ENCODE peak calls at places on chromosomes 1 and 21, in six cellular contexts. P is heart right ventricle; K is hepatocyte; M is cardiac muscle cell; J is astrocyte; H is CD4-positive, alpha-beta memory T cell. D is an unnamed sample. For H3K4me1, the result is how much of the 10 kb centered on the place peaks cover.

GRCh38 chr1:31072304-31072746 is 6.8 kb upstream of the PUM1 start:
- DNase-seq in M (peak), P (no peak), K (no peak), J (no peak), H (no peak), D (no peak)

GRCh38 chr1:48203287-48203900 is 19.1 kb upstream of the SLC5A9 start:
- DNase-seq in M (peak), K (peak), H (no peak), P (no peak), J (no peak), D (no peak)

GRCh38 chr21:43925609-43926008 is 60.6 kb downstream of the AGPAT3 start:
- DNase-seq in M (no peak), K (no peak), H (no peak), P (no peak), J (no peak), D (no peak)

GRCh38 chr1:89900791-89901708 is 80.2 kb downstream of the LRRC8D start:
- DNase-seq in M (peak), J (no peak), H (no peak), K (no peak), P (no peak), D (no peak)

GRCh38 chr1:211591980-211592493 is 13.1 kb upstream of the SLC30A1 start:
- DNase-seq in K (peak), J (peak), P (no peak), M (no peak), H (no peak), D (peak)

GRCh38 chr1:7278827-7279752 is 492.0 kb upstream of the VAMP3 start:
- DNase-seq in K (no peak), J (no peak), H (no peak), P (no peak), M (no peak), D (no peak)

GRCh38 chr1:176628775-176629174 is 165.8 kb downstream of the PAPPA2 start:
- DNase-seq in P (no peak), H (no peak), K (no peak), J (no peak), M (no peak), D (no peak)

GRCh38 chr1:159188375-159188788 is 16.3 kb upstream of the ACKR1 start:
- DNase-seq in K (peak), J (peak), M (peak), P (peak), H (no peak), D (no peak)

GRCh38 chr1:183025782-183026774 is 2.9 kb downstream of the LAMC1 start:
- DNase-seq in P (no peak), J (no peak), H (no peak), K (no peak), M (no peak), D (no peak)

GRCh38 chr1:36408479-36408878 is 10.8 kb upstream of the LSM10 start:
- DNase-seq in K (no peak), H (no peak), M (no peak), J (peak), P (no peak), D (no peak)

GRCh38 chr1:31593770-31594632 is 17.7 kb downstream of the TINAGL1 start:
- DNase-seq in M (peak), J (peak), P (peak), H (peak), K (peak), D (no peak)

GRCh38 chr1:6889875-6890480 is 104.7 kb downstream of the CAMTA1 start:
- DNase-seq in K (peak), H (peak), J (peak), M (peak), P (no peak), D (peak)

GRCh38 chr1:192631749-192632148 is 4.2 kb upstream of the RGS13 start:
- DNase-seq in H (no peak), J (no peak), P (no peak), M (no peak), K (no peak), D (no peak)

GRCh38 chr21:45421071-45421845 is 16.3 kb downstream of the COL18A1 start:
- DNase-seq in J (no peak), M (peak), H (no peak), K (peak), P (peak), D (no peak)

GRCh38 chr1:181531951-181532640 is 48.8 kb downstream of the CACNA1E start:
- DNase-seq in K (no peak), J (no peak), H (no peak), M (no peak), P (no peak), D (no peak)

GRCh38 chr1:55685560-55685959 is 470.4 kb upstream of the USP24 start:
- DNase-seq in J (no peak), P (peak), H (no peak), K (no peak), M (no peak), D (no peak)

GRCh38 chr1:229942508-229942907 is 124.5 kb upstream of the GALNT2 start:
- DNase-seq in P (no peak), K (no peak), H (no peak), M (no peak), J (no peak), D (no peak)

GRCh38 chr1:1361982-1362423 is 3.6 kb upstream of the MXRA8 start:
- DNase-seq in M (peak), J (peak), P (peak), H (no peak), K (peak), D (no peak)

GRCh38 chr21:42238185-42238934 is 19.4 kb downstream of the ABCG1 start:
- DNase-seq in J (no peak), P (no peak), M (no peak), K (no peak), H (peak), D (no peak)

GRCh38 chr21:46667191-46667734 is 31.8 kb downstream of the PRMT2 start:
- DNase-seq in M (peak), K (no peak), P (no peak), H (peak), J (peak), D (peak)

GRCh38 chr1:9316080-9316444 is 23.4 kb downstream of the SPSB1 start:
- DNase-seq in M (no peak), P (no peak), K (no peak), H (no peak), J (no peak), D (no peak)

GRCh38 chr1:234239515-234239914 is 133.7 kb upstream of the COA6 start:
- DNase-seq in J (no peak), P (no peak), K (no peak), M (no peak), H (no peak), D (no peak)

GRCh38 chr1:145884675-145885074 is 991 bp downstream of the ANKRD35 start:
- DNase-seq in M (no peak), P (no peak), K (no peak), J (peak), H (no peak), D (no peak)

GRCh38 chr1:101463195-101463594 is 226.4 kb downstream of the S1PR1 start:
- DNase-seq in H (no peak), P (no peak), M (no peak), K (no peak), J (no peak), D (no peak)

GRCh38 chr1:101100674-101101073 is 75.1 kb upstream of the DPH5 start:
- DNase-seq in P (no peak), J (no peak), M (no peak), K (no peak), H (no peak), D (no peak)

GRCh38 chr1:169676001-169676400 is 35.4 kb downstream of the SELL start:
- DNase-seq in J (peak), H (no peak), K (no peak), P (no peak), M (no peak), D (peak)

GRCh38 chr1:190001187-190001586 is 476.5 kb downstream of the BRINP3 start:
- DNase-seq in M (no peak), K (no peak), J (peak), H (no peak), P (no peak), D (no peak)

GRCh38 chr21:42269382-42269781 is 45.8 kb downstream of the TFF3 start:
- DNase-seq in M (no peak), P (no peak), J (no peak), K (no peak), H (no peak), D (no peak)

GRCh38 chr21:32001390-32001789 is 128.6 kb downstream of the HUNK start:
- DNase-seq in M (no peak), K (no peak), P (no peak), H (no peak), J (no peak), D (no peak)

GRCh38 chr1:100313382-100313781 is 38.9 kb upstream of the CDC14A start:
- DNase-seq in H (no peak), M (no peak), K (no peak), P (no peak), J (no peak), D (peak)

GRCh38 chr1:64925594-64925993 is 40.8 kb downstream of the JAK1 start:
- DNase-seq in H (no peak), P (no peak), M (no peak), J (no peak), K (no peak), D (no peak)

GRCh38 chr1:68481041-68481440 is 15.8 kb downstream of the DEPDC1 start:
- DNase-seq in K (no peak), H (no peak), M (no peak), P (no peak), J (no peak), D (no peak)

GRCh38 chr1:56249244-56249643 is 330.1 kb downstream of the PLPP3 start:
- DNase-seq in J (no peak), P (no peak), K (no peak), M (no peak), H (no peak), D (no peak)

GRCh38 chr21:16794944-16795343 is 717.9 kb upstream of the CXADR start:
- DNase-seq in J (peak), M (no peak), K (peak), P (no peak), H (no peak), D (no peak)

GRCh38 chr1:48092401-48092800 is 95.2 kb upstream of the TRABD2B start:
- DNase-seq in H (no peak), P (no peak), M (no peak), K (no peak), J (no peak), D (no peak)

GRCh38 chr1:84899969-84900368 is 7.0 kb upstream of the LPAR3 start:
- DNase-seq in K (no peak), M (no peak), J (no peak), H (no peak), P (no peak), D (no peak)

GRCh38 chr1:94326329-94326728 is 88.9 kb upstream of the ARHGAP29 start:
- DNase-seq in M (peak), P (no peak), K (no peak), J (no peak), H (no peak), D (no peak)

GRCh38 chr1:3324704-3325535 is 129.5 kb upstream of the ARHGEF16 start:
- DNase-seq in J (no peak), K (no peak), M (no peak), P (no peak), H (no peak), D (no peak)

DNA sequence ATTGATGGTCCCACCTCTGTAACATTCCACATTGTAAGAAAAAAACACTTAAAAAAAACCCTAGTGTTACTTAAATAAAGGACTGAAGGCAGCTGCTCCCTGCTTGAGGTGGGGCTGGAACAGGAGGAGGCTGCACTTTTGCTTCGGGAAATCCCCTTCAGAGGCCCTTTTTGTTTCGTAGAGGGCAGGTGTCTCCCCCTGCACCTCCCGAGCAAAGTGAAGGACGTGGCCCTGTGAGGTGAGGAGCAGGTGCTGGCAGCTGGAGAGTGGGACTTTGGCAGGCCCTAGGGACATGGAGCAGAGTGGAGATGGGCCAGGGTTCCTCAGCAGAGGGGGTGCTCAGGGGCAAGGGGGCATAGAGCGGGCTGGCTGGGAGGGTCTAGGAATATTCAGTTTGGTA is 33.4 kb upstream of the WNT4 start:
- DNase-seq in M (no peak), J (no peak), P (no peak), K (no peak), H (no peak), D (peak)
- H3K4me1 ChIP-seq in M (under half), J (under half), P (under half), K (under half), H (under half), D (under half)

GRCh38 chr1:208188607-208189006 is 55.6 kb downstream of the PLXNA2 start:
- DNase-seq in M (no peak), P (no peak), K (no peak), J (no peak), H (no peak), D (no peak)
- H3K4me1 ChIP-seq in M (under half), P (under half), K (under half), J (under half), H (under half), D (under half)

DNA sequence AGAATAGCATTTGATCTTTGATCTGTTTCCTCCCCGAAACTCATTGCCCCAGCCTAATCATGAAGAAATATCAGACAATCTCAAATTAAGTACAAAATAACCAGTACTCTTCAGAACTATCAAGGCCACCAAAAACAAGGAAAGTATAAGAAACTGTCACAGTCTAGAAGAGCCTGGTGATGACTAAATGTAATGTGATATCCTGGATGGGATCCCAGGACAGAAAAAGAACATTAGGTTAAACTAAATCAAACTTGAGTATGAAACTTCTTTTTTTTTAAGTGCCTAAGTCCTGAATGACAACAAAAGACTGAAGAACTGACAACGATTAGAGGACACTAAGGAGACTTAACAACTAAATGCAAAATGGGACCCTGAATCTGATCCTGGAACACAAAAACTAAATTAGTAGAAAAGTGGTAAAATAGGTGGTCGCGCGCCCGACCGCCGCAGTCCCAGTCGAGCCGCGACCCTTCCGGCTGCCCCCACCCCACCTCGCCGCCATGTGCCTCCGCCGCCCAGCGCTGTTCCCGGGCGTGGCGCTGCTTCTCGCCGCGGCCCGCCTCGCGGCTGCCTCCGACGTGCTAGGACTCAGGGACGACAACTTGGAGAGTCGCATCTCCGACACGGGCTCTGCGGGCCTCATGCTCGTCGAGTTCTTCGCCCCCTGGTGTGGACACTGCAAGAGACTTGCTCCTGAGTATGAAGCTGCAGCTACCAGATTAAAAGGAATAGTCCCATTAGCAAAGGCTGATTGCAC is 5.5 kb upstream of the PRKAB2 start:
- DNase-seq in K (no peak), P (peak), H (no peak), M (no peak), J (peak), D (no peak)
- H3K4me1 ChIP-seq in K (under half), P (under half), H (under half), M (under half), J (under half), D (under half)

DNA sequence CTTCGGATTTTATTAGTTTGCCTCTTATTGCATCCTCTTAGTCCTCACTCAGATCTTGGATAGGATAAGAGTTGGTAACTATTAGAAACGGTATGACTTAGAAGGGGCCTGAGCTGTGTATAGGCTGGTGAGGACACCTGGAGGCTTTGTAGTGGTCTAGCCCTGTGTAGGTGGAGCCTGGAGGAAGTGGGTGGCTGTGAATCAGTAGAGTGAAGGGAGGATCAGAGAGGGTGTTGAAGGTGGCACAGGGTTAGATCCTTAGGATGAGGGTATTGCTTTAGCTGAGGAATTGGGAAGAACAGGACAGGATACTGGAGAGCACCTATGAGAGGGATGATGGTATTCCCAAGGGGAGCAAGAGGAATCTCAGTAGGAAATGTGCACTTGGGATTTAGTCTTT is 5.7 kb downstream of the VANGL1 start:
- DNase-seq in P (no peak), M (no peak), H (peak), K (no peak), J (no peak), D (no peak)
- H3K4me1 ChIP-seq in P (half or more), M (half or more), H (under half), K (half or more), J (under half), D (under half)

GRCh38 chr1:160740133-160740688 is 1.2 kb downstream of the SLAMF7 start:
- DNase-seq in J (no peak), K (no peak), P (no peak), M (no peak), H (no peak), D (no peak)

GRCh38 chr1:160739098-160739511 is at the start of gene SLAMF7:
- DNase-seq in J (no peak), K (no peak), H (no peak), P (no peak), M (no peak), D (peak)

GRCh38 chr1:160741092-160741501 is 2.0 kb downstream of the SLAMF7 start:
- DNase-seq in P (no peak), M (no peak), J (no peak), K (no peak), H (no peak), D (no peak)

GRCh38 chr1:160741597-160742348 is 2.7 kb downstream of the SLAMF7 start:
- DNase-seq in M (no peak), P (no peak), K (no peak), H (no peak), J (no peak), D (no peak)

DNA sequence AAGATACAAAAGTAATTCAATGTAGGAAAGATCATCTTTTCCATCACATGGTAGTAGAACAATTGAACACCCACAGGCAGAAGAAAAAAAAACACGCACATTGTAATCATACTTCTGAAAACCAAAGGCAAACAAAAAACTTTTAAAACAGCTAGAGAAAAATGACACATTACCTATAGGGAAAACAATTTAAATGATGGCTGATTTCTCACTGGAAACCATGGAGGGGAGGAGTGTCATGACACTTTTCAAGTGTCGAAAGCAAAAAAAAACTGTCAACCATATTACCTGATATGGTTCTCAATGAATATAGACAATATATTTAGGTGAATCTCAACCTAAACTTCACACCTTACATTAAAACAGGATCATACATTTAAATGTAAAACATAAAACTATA is 781 bp upstream of the SLAMF7 start:
- DNase-seq in H (no peak), J (no peak), K (no peak), M (no peak), P (no peak), D (no peak)
- H3K4me1 ChIP-seq in H (under half), J (under half), K (under half), M (under half), P (under half), D (under half)

GRCh38 chr1:153777648-153778047 is 2.4 kb downstream of the SLC27A3 start:
- DNase-seq in K (no peak), J (no peak), P (no peak), H (no peak), M (no peak), D (no peak)

GRCh38 chr1:153775432-153776311 is 465 bp downstream of the SLC27A3 start:
- DNase-seq in K (peak), M (peak), J (no peak), H (peak), P (peak), D (peak)

GRCh38 chr1:153778051-153778823 is 3.0 kb downstream of the SLC27A3 start:
- DNase-seq in H (no peak), K (no peak), J (no peak), P (no peak), M (no peak), D (no peak)

GRCh38 chr1:153776352-153776751 is 1.1 kb downstream of the SLC27A3 start:
- DNase-seq in M (no peak), K (no peak), J (no peak), H (no peak), P (no peak), D (no peak)

GRCh38 chr1:153776971-153777370 is 1.8 kb downstream of the SLC27A3 start:
- DNase-seq in P (no peak), H (no peak), J (no peak), K (no peak), M (no peak), D (no peak)
- H3K4me1 ChIP-seq in P (half or more), H (under half), J (under half), K (under half), M (under half), D (under half)

DNA sequence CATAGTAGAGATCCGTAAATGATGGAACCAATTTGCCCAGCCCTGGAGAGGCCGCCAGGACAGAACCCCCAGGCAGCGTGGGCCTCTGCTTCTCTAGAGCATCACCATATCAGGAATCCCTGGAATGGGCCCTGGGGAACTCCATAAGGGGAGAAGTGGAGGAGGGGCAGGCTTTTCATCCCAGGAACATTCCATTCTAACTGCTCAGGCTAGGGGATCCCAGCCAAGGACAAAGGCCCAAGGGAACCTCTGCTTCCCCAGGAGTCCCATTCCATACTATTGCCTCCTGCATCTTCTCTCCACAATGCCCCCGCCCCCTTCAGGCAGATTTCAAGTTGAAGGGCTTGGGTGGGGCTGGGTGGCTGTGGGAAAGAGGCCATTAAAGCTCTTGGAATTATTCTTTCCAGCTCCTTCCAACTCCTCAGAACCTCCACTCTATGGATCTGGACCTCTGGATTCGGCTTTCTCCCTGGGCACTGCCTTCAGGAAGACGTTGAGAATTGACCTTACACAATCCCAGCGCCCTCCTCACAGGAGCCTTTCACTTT is 6.0 kb downstream of the TRNP1 start:
- DNase-seq in M (peak), P (peak), K (peak), J (peak), H (no peak), D (peak)
- H3K4me1 ChIP-seq in M (under half), P (half or more), K (half or more), J (half or more), H (under half), D (half or more)